ENCODE peak calls at places on chromosomes 13 and 19, in nine cellular contexts. G, Z, J, A, R, T, Q, P and F are unnamed samples.
A peak's percentile ranks its signal among the peaks of the same experiment; 100 is the strongest.

GRCh38 chr13:75307370-75307984 is 174.5 kb downstream of the TBC1D4 start:
- DNase-seq in G (no peak), Z (no peak), J (no peak), A (no peak), R (no peak), T (no peak), Q (no peak), P (peak; percentile 32), F (no peak)

GRCh38 chr19:27754700-27755099 is 1458.3 kb downstream of the UQCRFS1 start:
- DNase-seq in G (no peak), Z (no peak), J (no peak), A (no peak), R (no peak), T (no peak), Q (no peak), P (no peak), F (no peak)

GRCh38 chr19:11410682-11411081 is 8.4 kb downstream of the RGL3 start:
- DNase-seq in G (no peak), Z (peak; percentile 88), J (peak; percentile 46), A (peak; percentile 65), R (no peak), T (no peak), Q (no peak), P (no peak), F (no peak)

GRCh38 chr19:38506723-38507550 is 73.4 kb downstream of the RYR1 start:
- DNase-seq in G (peak; percentile 46), Z (peak; percentile 37), J (peak; percentile 87), A (peak; percentile 89), R (peak; percentile 98), T (peak; percentile 95), Q (peak; percentile 95), P (peak; percentile 99), F (peak; percentile 44)

GRCh38 chr13:25691654-25692053 is 319.9 kb downstream of the ATP8A2 start:
- DNase-seq in G (no peak), Z (no peak), J (no peak), A (no peak), R (no peak), T (no peak), Q (no peak), P (no peak), F (no peak)

GRCh38 chr13:98144501-98145350 is 1.8 kb downstream of the FARP1 start:
- DNase-seq in G (no peak), Z (peak; percentile 34), J (peak; percentile 79), A (peak; percentile 62), R (no peak), T (peak; percentile 8), Q (no peak), P (peak; percentile 78), F (peak; percentile 49)

GRCh38 chr13:85798999-85799646 is at the start of gene SLITRK6:
- DNase-seq in G (no peak), Z (peak; percentile 79), J (peak; percentile 5), A (peak; percentile 93), R (peak; percentile 78), T (peak; percentile 15), Q (no peak), P (peak; percentile 75), F (peak; percentile 75)

GRCh38 chr13:33606692-33607091 is 211.3 kb upstream of the RFC3 start:
- DNase-seq in G (no peak), Z (no peak), J (peak; percentile 31), A (no peak), R (no peak), T (no peak), Q (no peak), P (peak; percentile 59), F (peak; percentile 54)

GRCh38 chr13:74246398-74246975 is 112.3 kb upstream of the KLF12 start:
- DNase-seq in G (no peak), Z (no peak), J (peak; percentile 61), A (no peak), R (no peak), T (no peak), Q (no peak), P (no peak), F (no peak)

GRCh38 chr19:18304194-18304495 is 18.7 kb downstream of the LSM4 start:
- DNase-seq in G (peak; percentile 17), Z (no peak), J (peak; percentile 30), A (no peak), R (no peak), T (no peak), Q (peak; percentile 37), P (no peak), F (no peak)

GRCh38 chr19:7534531-7534980 is 961 bp upstream of the PNPLA6 start:
- DNase-seq in G (peak; percentile 39), Z (peak; percentile 69), J (peak; percentile 86), A (peak; percentile 56), R (peak; percentile 81), T (no peak), Q (peak; percentile 63), P (peak; percentile 93), F (peak; percentile 85)

GRCh38 chr13:59299584-59299983 is 864.1 kb downstream of the DIAPH3 start:
- DNase-seq in G (no peak), Z (no peak), J (no peak), A (no peak), R (no peak), T (no peak), Q (no peak), P (no peak), F (no peak)

GRCh38 chr13:73429691-73430090 is 370.9 kb downstream of the KLF5 start:
- DNase-seq in G (no peak), Z (peak; percentile 77), J (peak; percentile 42), A (peak; percentile 84), R (no peak), T (peak; percentile 52), Q (no peak), P (no peak), F (no peak)

GRCh38 chr19:8311461-8312260 is 3.5 kb upstream of the CD320 start:
- DNase-seq in G (no peak), Z (peak; percentile 74), J (no peak), A (peak; percentile 40), R (no peak), T (no peak), Q (no peak), P (no peak), F (no peak)

GRCh38 chr19:38304866-38305429 is 897 bp downstream of the C19orf33 start:
- DNase-seq in G (no peak), Z (peak; percentile 95), J (no peak), A (peak; percentile 95), R (no peak), T (peak; percentile 96), Q (no peak), P (peak; percentile 98), F (peak; percentile 95)

GRCh38 chr19:1943661-1944087 is 2.7 kb downstream of the CSNK1G2 start:
- DNase-seq in G (no peak), Z (no peak), J (no peak), A (no peak), R (no peak), T (no peak), Q (no peak), P (no peak), F (no peak)

GRCh38 chr13:42011601-42012401 is 36.6 kb upstream of the DGKH start:
- DNase-seq in G (no peak), Z (no peak), J (no peak), A (no peak), R (no peak), T (no peak), Q (no peak), P (peak; percentile 59), F (peak; percentile 28)

GRCh38 chr13:42009057-42009456 is 39.4 kb upstream of the DGKH start:
- DNase-seq in G (no peak), Z (no peak), J (no peak), A (no peak), R (no peak), T (no peak), Q (no peak), P (no peak), F (no peak)

GRCh38 chr13:42017264-42017663 is 31.2 kb upstream of the DGKH start:
- DNase-seq in G (no peak), Z (peak; percentile 40), J (no peak), A (peak; percentile 11), R (no peak), T (no peak), Q (no peak), P (no peak), F (no peak)

GRCh38 chr13:42014119-42014518 is 34.3 kb upstream of the DGKH start:
- DNase-seq in G (no peak), Z (no peak), J (no peak), A (no peak), R (no peak), T (no peak), Q (no peak), P (no peak), F (no peak)
- H2AFZ ChIP-seq in G (no peak overlapping the region), Z (no peak overlapping the region), J (no peak overlapping the region), A (no peak overlapping the region), R (no peak overlapping the region), T (no peak overlapping the region), Q (no peak overlapping the region), P (peak overlapping the region; percentile 90), F (no peak overlapping the region)

DNA sequence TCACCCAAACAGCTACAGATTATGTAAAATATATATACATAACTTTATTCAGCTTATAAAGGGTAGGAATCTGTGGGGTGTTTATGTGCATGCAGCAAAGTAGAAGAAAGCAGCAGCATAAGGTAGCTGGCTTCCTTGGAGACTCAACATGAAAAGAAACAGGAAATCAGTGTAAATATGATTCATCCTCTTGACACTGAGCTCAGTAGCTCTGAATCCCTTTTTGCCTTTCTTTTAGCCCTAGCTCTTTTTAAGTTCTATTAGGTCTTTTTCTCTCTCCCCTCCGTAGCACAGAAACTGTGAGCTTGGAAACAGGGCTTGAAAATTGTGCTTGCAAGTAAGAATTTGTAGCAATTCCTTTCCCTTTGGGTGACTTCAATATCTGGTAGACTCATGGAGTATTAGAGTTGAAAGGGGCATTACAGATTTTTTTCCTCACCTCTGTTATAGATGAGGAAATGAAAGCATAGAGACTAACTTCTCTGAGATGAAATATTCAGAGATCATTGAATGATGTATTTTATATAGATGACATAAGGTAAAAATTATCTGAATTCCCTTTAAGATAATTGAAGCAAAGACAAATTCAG is 314.4 kb downstream of the PCDH9 start:
- DNase-seq in G (no peak), Z (no peak), J (no peak), A (peak; percentile 24), R (no peak), T (no peak), Q (peak; percentile 27), P (no peak), F (no peak)
- H3K9me2 ChIP-seq in G (no peaks in the 10 kb centered on the region), Z (no peaks in the 10 kb centered on the region), J (no peaks in the 10 kb centered on the region), A (no peaks in the 10 kb centered on the region), R (no peaks in the 10 kb centered on the region), T (no peaks in the 10 kb centered on the region), Q (no peaks in the 10 kb centered on the region), P (no peaks in the 10 kb centered on the region), F (no peaks in the 10 kb centered on the region)

GRCh38 chr13:20960663-20961309 is 58.2 kb upstream of the XPO4 start:
- DNase-seq in G (no peak), Z (no peak), J (no peak), A (peak; percentile 44), R (no peak), T (no peak), Q (no peak), P (no peak), F (no peak)
- H2AFZ ChIP-seq in G (no peak overlapping the region), Z (no peak overlapping the region), J (peak overlapping the region; percentile 27), A (peak overlapping the region; percentile 74), R (no peak overlapping the region), T (no peak overlapping the region), Q (no peak overlapping the region), P (no peak overlapping the region), F (no peak overlapping the region)

DNA sequence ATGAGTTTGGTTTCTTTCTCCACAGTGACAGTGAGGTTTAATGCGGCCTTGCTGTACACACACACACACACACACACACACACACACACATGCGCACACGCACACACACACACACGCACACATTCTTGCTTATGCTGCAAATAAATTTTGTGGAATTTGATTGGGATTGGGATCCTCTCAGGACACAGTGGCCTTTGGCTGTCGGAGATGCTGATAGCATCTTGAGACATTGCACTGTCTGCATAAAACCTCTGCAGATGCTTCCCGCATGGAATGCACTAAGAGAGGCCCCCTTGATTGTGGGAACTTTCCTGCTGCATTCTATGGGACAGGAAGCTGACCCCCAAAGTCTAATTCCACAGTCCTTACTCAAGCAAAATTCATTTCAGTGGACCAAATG is 145.6 kb downstream of the FLT1 start:
- DNase-seq in G (no peak), Z (no peak), J (no peak), A (no peak), R (no peak), T (no peak), Q (no peak), P (no peak), F (no peak)
- H3K9me2 ChIP-seq in G (no peaks in the 10 kb centered on the region), Z (no peaks in the 10 kb centered on the region), J (no peaks in the 10 kb centered on the region), A (no peaks in the 10 kb centered on the region), R (no peaks in the 10 kb centered on the region), T (no peaks in the 10 kb centered on the region), Q (no peaks in the 10 kb centered on the region), P (no peaks in the 10 kb centered on the region), F (no peaks in the 10 kb centered on the region)